ENCODE peak calls at places on chromosomes 16 and 17, in four cellular contexts. F is EL, I is HCT116, C is ELR. A is an unnamed sample.

GRCh38 chr16:9049241-9049640 is 42.2 kb upstream of the HAPSTR1 start:
- DNase-seq in F (peak), I (no peak), C (peak), A (no peak)

GRCh38 chr16:86107190-86107589 is 208.2 kb downstream of the IRF8 start:
- DNase-seq in F (no peak), I (no peak), C (no peak), A (no peak)

GRCh38 chr16:79380990-79381389 is 219.5 kb downstream of the MAF start:
- DNase-seq in F (no peak), I (no peak), C (no peak), A (no peak)

GRCh38 chr16:31708348-31708747 is 165.3 kb upstream of the ZNF267 start:
- DNase-seq in F (no peak), I (no peak), C (no peak), A (no peak)

GRCh38 chr17:39663688-39664580 is 1.2 kb upstream of the TCAP start:
- DNase-seq in F (no peak), I (peak), C (peak), A (no peak)

GRCh38 chr17:20191066-20191465 is 181.9 kb downstream of the SPECC1 start:
- DNase-seq in F (peak), I (no peak), C (peak), A (no peak)

GRCh38 chr17:30543456-30543855 is 66.2 kb downstream of the GOSR1 start:
- DNase-seq in F (peak), I (no peak), C (no peak), A (no peak)

GRCh38 chr17:8005951-8006730 is 3.7 kb downstream of the GUCY2D start:
- DNase-seq in F (no peak), I (no peak), C (no peak), A (no peak)

GRCh38 chr16:66746682-66747081 is 4.7 kb downstream of the DYNC1LI2 start:
- DNase-seq in F (no peak), I (no peak), C (no peak), A (no peak)

GRCh38 chr17:76554131-76554530 is 14.3 kb downstream of the PRCD start:
- DNase-seq in F (no peak), I (no peak), C (no peak), A (no peak)